ENCODE peak calls at places on chromosomes 11 and 22, in four cellular contexts. One of them, this sample, is unnamed.
A peak's percentile ranks its signal among the peaks of the same experiment; 100 is the strongest.

GRCh38 chr22:19843857-19844422 is 10.7 kb downstream of the GNB1L start:
- DNase-seq in IMR-90: no peak
- DNase-seq in H1: no peak
- DNase-seq in H9: no peak
- DNase-seq in this sample: no peak

GRCh38 chr11:17653606-17654005 is 65.8 kb upstream of the MYOD1 start:
- DNase-seq in IMR-90: no peak
- DNase-seq in H1: no peak
- DNase-seq in H9: no peak
- DNase-seq in this sample: no peak

GRCh38 chr11:129075757-129076156 is 116.4 kb downstream of the ARHGAP32 start:
- DNase-seq in IMR-90: no peak
- DNase-seq in H9: no peak
- DNase-seq in H1: no peak
- DNase-seq in this sample: peak; percentile 19

GRCh38 chr11:10619281-10619680 is 50.8 kb upstream of the LYVE1 start:
- DNase-seq in H1: no peak
- DNase-seq in H9: no peak
- DNase-seq in IMR-90: no peak
- DNase-seq in this sample: no peak

GRCh38 chr11:96162816-96163499 is 180.0 kb downstream of the MAML2 start:
- DNase-seq in H1: no peak
- DNase-seq in IMR-90: peak; percentile 95
- DNase-seq in H9: no peak
- DNase-seq in this sample: peak; percentile 50

GRCh38 chr11:130137999-130138398 is 21.6 kb upstream of the ST14 start:
- DNase-seq in H1: no peak
- DNase-seq in IMR-90: no peak
- DNase-seq in H9: no peak
- DNase-seq in this sample: no peak

GRCh38 chr22:22093743-22094142 is 111.2 kb upstream of the TOP3B start:
- DNase-seq in H1: no peak
- DNase-seq in H9: no peak
- DNase-seq in IMR-90: peak; percentile 25
- DNase-seq in this sample: no peak

GRCh38 chr11:33147559-33147958 is 13.7 kb downstream of the CSTF3 start:
- DNase-seq in H9: no peak
- DNase-seq in H1: no peak
- DNase-seq in IMR-90: peak; percentile 61
- DNase-seq in this sample: no peak

GRCh38 chr11:13826505-13827278 is 135.8 kb upstream of the SPON1 start:
- DNase-seq in H9: no peak
- DNase-seq in H1: no peak
- DNase-seq in IMR-90: no peak
- DNase-seq in this sample: no peak

GRCh38 chr11:107563702-107564101 is 1.8 kb downstream of the ALKBH8 start:
- DNase-seq in H9: no peak
- DNase-seq in H1: no peak
- DNase-seq in IMR-90: peak; percentile 66
- DNase-seq in this sample: peak; percentile 41

GRCh38 chr22:35480627-35481565 is 59.7 kb upstream of the RASD2 start:
- DNase-seq in H1: no peak
- DNase-seq in H9: peak; percentile 20
- DNase-seq in IMR-90: no peak
- DNase-seq in this sample: no peak

GRCh38 chr22:48779211-48779643 is 1048.4 kb downstream of the BRD1 start:
- DNase-seq in IMR-90: no peak
- DNase-seq in H1: no peak
- DNase-seq in H9: no peak
- DNase-seq in this sample: no peak

GRCh38 chr22:43081968-43082367 is 7.2 kb downstream of the TTLL1 start:
- DNase-seq in IMR-90: peak; percentile 19
- DNase-seq in H9: no peak
- DNase-seq in H1: no peak
- DNase-seq in this sample: no peak

GRCh38 chr11:27178859-27179258 is 138.2 kb downstream of the BBOX1 start:
- DNase-seq in H1: no peak
- DNase-seq in IMR-90: no peak
- DNase-seq in H9: no peak
- DNase-seq in this sample: no peak

GRCh38 chr11:126337121-126337471 is 18.4 kb upstream of the ST3GAL4 start:
- DNase-seq in H9: no peak
- DNase-seq in IMR-90: no peak
- DNase-seq in H1: no peak
- DNase-seq in this sample: no peak

GRCh38 chr22:32836286-32836859 is 34.9 kb downstream of the TIMP3 start:
- DNase-seq in IMR-90: peak; percentile 22
- DNase-seq in H1: no peak
- DNase-seq in H9: no peak
- DNase-seq in this sample: peak; percentile 36

GRCh38 chr11:7690648-7691047 is 15.6 kb downstream of the OVCH2 start:
- DNase-seq in H1: no peak
- DNase-seq in H9: no peak
- DNase-seq in IMR-90: no peak
- DNase-seq in this sample: no peak

GRCh38 chr11:1548221-1549070 is 23.6 kb downstream of the DUSP8 start:
- DNase-seq in H1: no peak
- DNase-seq in IMR-90: peak; percentile 42
- DNase-seq in H9: peak; percentile 83
- DNase-seq in this sample: peak; percentile 56

GRCh38 chr11:128201006-128201405 is 386.4 kb downstream of the ETS1 start:
- DNase-seq in IMR-90: no peak
- DNase-seq in H1: no peak
- DNase-seq in H9: no peak
- DNase-seq in this sample: no peak

GRCh38 chr22:46481386-46481785 is 56.0 kb downstream of the CELSR1 start:
- DNase-seq in H1: no peak
- DNase-seq in IMR-90: no peak
- DNase-seq in H9: no peak
- DNase-seq in this sample: no peak

GRCh38 chr11:721913-722811 is 16.1 kb downstream of the EPS8L2 start:
- DNase-seq in IMR-90: no peak
- DNase-seq in H9: peak; percentile 36
- DNase-seq in H1: no peak
- DNase-seq in this sample: no peak

GRCh38 chr11:131897247-131897646 is 526.8 kb downstream of the NTM start:
- DNase-seq in H1: no peak
- DNase-seq in IMR-90: no peak
- DNase-seq in H9: no peak
- DNase-seq in this sample: no peak

DNA sequence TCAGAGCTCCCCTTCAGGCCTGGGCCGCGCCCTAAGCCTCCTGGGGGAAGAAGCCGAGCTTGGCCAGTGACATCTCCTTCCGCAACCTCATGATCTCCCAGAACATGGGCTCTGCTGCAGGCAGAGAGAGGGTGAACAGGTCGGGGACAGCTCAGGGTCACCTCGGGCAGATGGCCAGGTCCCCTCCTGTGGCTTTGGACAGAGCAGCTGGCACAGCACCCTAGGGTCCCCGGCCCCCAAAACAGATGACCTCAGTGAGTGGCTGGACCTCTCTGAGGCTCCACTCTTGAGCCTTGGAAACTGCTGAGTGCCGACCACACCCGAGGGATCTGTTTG is 6.9 kb upstream of the FADS3 start:
- DNase-seq in H1: no peak
- DNase-seq in H9: no peak
- DNase-seq in IMR-90: no peak
- DNase-seq in this sample: no peak
- H2BK120ac ChIP-seq in H1: no peak overlapping the region
- H2BK120ac ChIP-seq in H9: no peak overlapping the region
- H2BK120ac ChIP-seq in IMR-90: no peak overlapping the region
- H2BK120ac ChIP-seq in this sample: no peak overlapping the region

GRCh38 chr22:49858827-49859226 is 5.2 kb downstream of the ZBED4 start:
- DNase-seq in H1: no peak
- DNase-seq in H9: no peak
- DNase-seq in IMR-90: no peak
- DNase-seq in this sample: no peak

GRCh38 chr22:49862408-49862776 is 8.7 kb downstream of the ZBED4 start:
- DNase-seq in IMR-90: no peak
- DNase-seq in H1: no peak
- DNase-seq in H9: no peak
- DNase-seq in this sample: no peak

GRCh38 chr22:49863936-49864335 is 10.3 kb downstream of the ZBED4 start:
- DNase-seq in IMR-90: no peak
- DNase-seq in H1: no peak
- DNase-seq in H9: no peak
- DNase-seq in this sample: no peak

GRCh38 chr22:49865156-49865555 is 11.5 kb downstream of the ZBED4 start:
- DNase-seq in H1: no peak
- DNase-seq in IMR-90: no peak
- DNase-seq in H9: no peak
- DNase-seq in this sample: no peak

DNA sequence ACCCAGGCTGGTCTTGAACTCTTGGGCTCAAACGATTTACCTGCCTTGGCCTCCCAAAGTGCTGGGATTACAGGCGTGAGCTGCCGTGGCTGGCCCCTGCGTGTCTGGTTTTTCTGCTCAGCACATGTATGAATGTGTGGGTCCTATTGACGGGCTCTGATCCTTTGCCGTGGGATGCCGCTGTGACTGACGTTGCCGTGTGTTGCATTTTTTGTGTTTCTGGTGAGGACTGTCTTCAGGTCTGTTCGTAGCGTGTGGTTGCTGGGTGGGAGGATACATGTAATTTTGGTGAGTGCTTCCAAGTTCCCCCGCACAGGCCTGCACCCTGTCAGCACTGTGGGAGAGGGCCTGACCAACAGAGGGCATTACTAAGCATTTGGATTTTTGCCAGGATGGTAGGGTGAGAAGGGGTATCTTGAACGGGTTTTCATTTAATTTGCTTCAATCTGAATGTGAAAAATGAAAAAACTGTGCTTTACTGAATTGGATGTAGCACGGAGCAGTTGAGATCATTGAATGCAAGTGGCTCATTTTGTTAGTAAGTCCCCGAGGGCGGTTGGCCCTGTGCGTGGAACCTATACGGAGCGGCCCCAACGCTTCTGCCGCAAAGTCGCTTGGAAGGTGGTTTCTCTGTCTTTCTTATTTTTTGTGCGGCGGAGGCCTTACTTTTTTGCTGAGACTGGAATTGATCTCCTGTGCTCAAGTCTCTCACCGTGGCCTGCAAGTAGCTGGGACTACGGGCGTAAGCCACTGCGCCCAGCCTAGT is 8.2 kb downstream of the ZBED4 start:
- DNase-seq in H1: no peak
- DNase-seq in H9: no peak
- DNase-seq in IMR-90: no peak
- DNase-seq in this sample: no peak
- H3K18ac ChIP-seq in H1: no peak overlapping the region
- H3K18ac ChIP-seq in H9: no peak overlapping the region
- H3K18ac ChIP-seq in IMR-90: no peak overlapping the region
- H3K18ac ChIP-seq in this sample: no peak overlapping the region

GRCh38 chr22:39177791-39178190 is 25.3 kb upstream of the CBX7 start:
- DNase-seq in H1: no peak
- DNase-seq in IMR-90: no peak
- DNase-seq in H9: no peak
- DNase-seq in this sample: no peak
- H2BK120ac ChIP-seq in H1: no peak overlapping the region
- H2BK120ac ChIP-seq in IMR-90: peak overlapping the region; percentile 100
- H2BK120ac ChIP-seq in H9: no peak overlapping the region
- H2BK120ac ChIP-seq in this sample: no peak overlapping the region

DNA sequence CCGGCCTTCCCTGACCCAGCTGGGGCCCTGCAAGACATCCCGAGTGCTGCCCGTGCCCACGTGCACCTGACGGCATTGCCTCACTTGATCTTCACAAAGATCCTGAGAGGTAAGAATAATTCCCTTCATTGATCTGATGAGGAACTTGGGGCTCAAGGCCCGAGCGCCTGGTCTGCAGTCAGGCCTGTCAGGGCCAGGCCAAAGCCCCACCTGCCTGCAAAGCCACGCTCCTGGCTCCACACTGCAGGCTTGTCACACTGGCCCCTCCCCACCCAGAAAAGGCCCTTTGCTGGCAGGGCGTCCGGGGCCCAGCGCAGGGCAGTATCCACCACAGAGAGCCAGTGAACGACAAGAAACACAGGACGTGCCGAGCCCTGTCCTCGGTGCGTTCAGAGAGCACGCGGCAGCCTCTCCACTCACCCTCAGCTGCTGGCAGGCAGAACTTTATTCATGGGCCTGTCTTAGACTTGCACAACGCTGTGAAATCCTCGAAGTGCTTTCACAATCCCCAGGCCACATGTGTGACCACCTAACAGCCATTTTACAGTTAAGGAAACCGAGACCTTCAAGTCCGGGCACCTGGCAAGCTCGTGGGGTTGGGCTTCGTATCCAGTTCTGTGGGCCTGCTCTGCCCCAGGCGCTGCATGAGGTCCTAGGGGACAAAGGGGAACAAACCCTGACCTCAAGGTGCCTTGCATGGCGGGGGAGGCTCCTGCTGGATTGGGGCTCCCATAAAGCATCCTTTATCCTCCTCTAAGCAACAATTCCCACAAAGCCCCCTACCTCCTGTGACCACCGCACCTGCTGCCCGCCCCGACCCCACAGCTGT is 14.7 kb downstream of the KIAA0930 start:
- DNase-seq in IMR-90: peak; percentile 70
- DNase-seq in H1: no peak
- DNase-seq in H9: peak; percentile 29
- DNase-seq in this sample: no peak
- H3K18ac ChIP-seq in IMR-90: no peak overlapping the region
- H3K18ac ChIP-seq in H1: peak overlapping the region; percentile 38
- H3K18ac ChIP-seq in H9: peak overlapping the region; percentile 41
- H3K18ac ChIP-seq in this sample: no peak overlapping the region

GRCh38 chr11:78338138-78338537 is 79.5 kb downstream of the GAB2 start:
- DNase-seq in IMR-90: no peak
- DNase-seq in H9: no peak
- DNase-seq in H1: no peak
- DNase-seq in this sample: no peak
- H2BK120ac ChIP-seq in IMR-90: no peak overlapping the region
- H2BK120ac ChIP-seq in H9: no peak overlapping the region
- H2BK120ac ChIP-seq in H1: no peak overlapping the region
- H2BK120ac ChIP-seq in this sample: no peak overlapping the region

GRCh38 chr22:27533105-27533504 is 268.5 kb downstream of the MN1 start:
- DNase-seq in IMR-90: no peak
- DNase-seq in H1: no peak
- DNase-seq in H9: no peak
- DNase-seq in this sample: no peak

GRCh38 chr22:27537481-27537891 is 264.1 kb downstream of the MN1 start:
- DNase-seq in IMR-90: no peak
- DNase-seq in H1: no peak
- DNase-seq in H9: no peak
- DNase-seq in this sample: no peak

GRCh38 chr22:27531782-27532530 is 269.6 kb downstream of the MN1 start:
- DNase-seq in H9: no peak
- DNase-seq in IMR-90: peak; percentile 82
- DNase-seq in H1: no peak
- DNase-seq in this sample: peak; percentile 86

GRCh38 chr22:27534720-27535125 is 266.8 kb downstream of the MN1 start:
- DNase-seq in H1: no peak
- DNase-seq in IMR-90: peak; percentile 77
- DNase-seq in H9: no peak
- DNase-seq in this sample: no peak

GRCh38 chr22:27535452-27535851 is 266.1 kb downstream of the MN1 start:
- DNase-seq in H9: no peak
- DNase-seq in H1: no peak
- DNase-seq in IMR-90: no peak
- DNase-seq in this sample: no peak
- H3K18ac ChIP-seq in H9: no peak overlapping the region
- H3K18ac ChIP-seq in H1: no peak overlapping the region
- H3K18ac ChIP-seq in IMR-90: no peak overlapping the region
- H3K18ac ChIP-seq in this sample: no peak overlapping the region

GRCh38 chr11:64841592-64842365 is 2.7 kb downstream of the CDC42BPG start:
- DNase-seq in IMR-90: no peak
- DNase-seq in H9: no peak
- DNase-seq in H1: no peak
- DNase-seq in this sample: peak; percentile 73
- H2BK120ac ChIP-seq in IMR-90: no peak overlapping the region
- H2BK120ac ChIP-seq in H9: no peak overlapping the region
- H2BK120ac ChIP-seq in H1: no peak overlapping the region
- H2BK120ac ChIP-seq in this sample: no peak overlapping the region